ENCODE peak calls at places on chromosomes 11 and 22, in eight cellular contexts. V, Z, D, C, L, T, A and R are unnamed samples.

GRCh38 chr11:3225159-3225758 is 6.6 kb upstream of the MRGPRG start:
- DNase-seq in V (no peak), Z (peak; percentile 70), D (no peak), C (no peak), L (no peak), T (no peak), A (no peak), R (no peak)

GRCh38 chr11:68117896-68118470 is 3.2 kb downstream of the CHKA start:
- DNase-seq in V (no peak), Z (no peak), D (no peak), C (no peak), L (no peak), T (no peak), A (no peak), R (no peak)

GRCh38 chr11:46006418-46007070 is 84.1 kb downstream of the LARGE2 start:
- DNase-seq in V (peak; percentile 63), Z (no peak), D (no peak), C (peak; percentile 59), L (no peak), T (no peak), A (no peak), R (peak; percentile 66)

GRCh38 chr11:57153448-57153847 is 28.3 kb upstream of the LRRC55 start:
- DNase-seq in V (no peak), Z (no peak), D (no peak), C (no peak), L (no peak), T (no peak), A (no peak), R (no peak)

GRCh38 chr11:2262301-2263011 is 7.9 kb downstream of the ASCL2 start:
- DNase-seq in V (no peak), Z (no peak), D (no peak), C (no peak), L (no peak), T (no peak), A (no peak), R (no peak)

GRCh38 chr22:36577019-36577418 is 48.1 kb upstream of the EIF3D start:
- DNase-seq in V (peak; percentile 7), Z (no peak), D (no peak), C (peak; percentile 68), L (no peak), T (no peak), A (no peak), R (peak; percentile 79)

GRCh38 chr11:6646631-6647281 is 8.9 kb downstream of the DCHS1 start:
- DNase-seq in V (no peak), Z (peak; percentile 88), D (no peak), C (no peak), L (no peak), T (no peak), A (no peak), R (no peak)

GRCh38 chr22:37254206-37254866 is 10.3 kb upstream of the RAC2 start:
- DNase-seq in V (no peak), Z (peak; percentile 21), D (no peak), C (no peak), L (no peak), T (no peak), A (peak; percentile 31), R (peak; percentile 29)

GRCh38 chr11:75380716-75381420 is 18.4 kb upstream of the RPS3 start:
- DNase-seq in V (no peak), Z (peak; percentile 56), D (no peak), C (no peak), L (no peak), T (no peak), A (peak; percentile 56), R (no peak)

GRCh38 chr11:35511666-35512065 is 13.8 kb downstream of the PAMR1 start:
- DNase-seq in V (no peak), Z (no peak), D (no peak), C (no peak), L (no peak), T (no peak), A (no peak), R (no peak)

GRCh38 chr11:16863382-16863781 is 124.9 kb downstream of the C11orf58 start:
- DNase-seq in V (no peak), Z (no peak), D (no peak), C (no peak), L (no peak), T (no peak), A (no peak), R (no peak)

GRCh38 chr22:45818130-45819085 is 146.8 kb downstream of the ATXN10 start:
- DNase-seq in V (no peak), Z (no peak), D (no peak), C (no peak), L (no peak), T (no peak), A (no peak), R (no peak)

GRCh38 chr11:105937331-105937730 is 84.7 kb downstream of the MSANTD4 start:
- DNase-seq in V (peak; percentile 23), Z (no peak), D (no peak), C (peak; percentile 17), L (no peak), T (no peak), A (no peak), R (peak; percentile 38)

GRCh38 chr11:19736831-19737230 is 24.2 kb downstream of the NAV2 start:
- DNase-seq in V (no peak), Z (no peak), D (no peak), C (no peak), L (no peak), T (no peak), A (no peak), R (no peak)

GRCh38 chr11:41010361-41011050 is 448.9 kb downstream of the LRRC4C start:
- DNase-seq in V (no peak), Z (no peak), D (no peak), C (no peak), L (no peak), T (no peak), A (no peak), R (no peak)

GRCh38 chr22:30920407-30920806 is 48.2 kb downstream of the MORC2 start:
- DNase-seq in V (peak; percentile 32), Z (peak; percentile 92), D (peak; percentile 72), C (peak; percentile 12), L (no peak), T (peak; percentile 79), A (peak; percentile 85), R (peak; percentile 26)

GRCh38 chr22:30178180-30179126 is 68.1 kb downstream of the LIF start:
- DNase-seq in V (peak; percentile 18), Z (no peak), D (no peak), C (no peak), L (no peak), T (no peak), A (no peak), R (no peak)

GRCh38 chr11:116062526-116063171 is 558.4 kb upstream of the CADM1 start:
- DNase-seq in V (no peak), Z (no peak), D (no peak), C (no peak), L (no peak), T (no peak), A (no peak), R (no peak)

GRCh38 chr11:110759972-110760381 is 47.7 kb upstream of the ARHGAP20 start:
- DNase-seq in V (no peak), Z (no peak), D (no peak), C (no peak), L (no peak), T (no peak), A (no peak), R (no peak)
- H3K4me3 ChIP-seq in V (no peak overlapping the region), Z (no peak overlapping the region), D (no peak overlapping the region), C (no peak overlapping the region), L (no peak overlapping the region), T (no peak overlapping the region), A (no peak overlapping the region), R (no peak overlapping the region)

DNA sequence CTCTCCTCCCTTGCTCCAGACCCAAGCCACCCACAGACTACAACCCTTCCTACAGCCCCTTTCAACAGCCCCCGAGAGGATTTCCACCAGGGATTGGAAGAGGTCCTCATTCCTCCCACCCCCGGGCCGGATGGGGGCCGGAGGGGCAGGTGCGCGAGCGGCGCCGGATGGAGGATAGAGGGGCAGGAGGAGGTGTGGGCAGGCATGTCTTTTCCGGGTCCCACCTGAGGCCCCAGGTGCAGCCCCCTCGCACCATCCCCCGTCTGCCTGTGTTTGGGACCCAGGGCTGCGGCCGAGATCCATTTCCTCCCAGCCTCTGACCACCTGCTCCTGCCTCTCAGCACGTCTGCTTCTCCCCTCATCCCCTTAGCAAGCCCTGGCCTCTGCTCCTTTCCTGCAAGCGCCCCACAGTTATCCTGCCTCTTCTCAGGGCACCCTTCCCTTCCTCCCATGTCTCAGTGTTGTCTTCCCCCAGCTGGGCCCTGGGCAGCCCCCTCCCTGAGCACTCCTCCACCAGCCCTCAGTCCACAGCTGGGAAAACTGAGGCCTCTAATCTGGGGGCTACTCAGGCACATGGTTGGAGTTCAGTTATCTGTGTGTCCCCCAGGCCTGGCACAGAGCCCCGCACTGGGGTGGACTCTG is 19.3 kb upstream of the CBX7 start:
- DNase-seq in V (no peak), Z (peak; percentile 78), D (peak; percentile 35), C (no peak), L (no peak), T (no peak), A (no peak), R (no peak)
- H3K27ac ChIP-seq in V (no peak overlapping the region), Z (peak overlapping the region; percentile 37), D (no peak overlapping the region), C (peak overlapping the region; percentile 87), L (no peak overlapping the region), T (peak overlapping the region; percentile 48), A (no peak overlapping the region), R (no peak overlapping the region)

DNA sequence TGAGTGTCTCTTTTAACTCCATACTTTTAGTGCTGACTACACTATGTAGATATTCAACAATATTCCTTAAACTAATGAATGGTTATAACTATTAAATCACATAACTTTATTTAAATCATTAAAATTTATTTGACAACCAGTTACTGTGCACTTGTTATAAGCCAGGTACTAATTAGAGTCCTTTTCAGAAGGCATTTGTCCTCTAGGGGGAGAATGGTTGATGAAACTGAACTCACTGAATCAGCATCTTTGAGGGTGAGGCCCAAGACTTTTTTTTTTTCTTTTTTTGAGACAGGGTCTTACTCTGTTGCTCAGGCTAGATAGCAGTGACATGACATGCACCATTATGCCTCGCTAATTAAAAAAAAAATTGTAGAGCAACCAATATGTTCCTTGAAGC is 515.6 kb upstream of the CCDC90B start:
- DNase-seq in V (no peak), Z (no peak), D (no peak), C (no peak), L (no peak), T (no peak), A (no peak), R (no peak)
- TF ChIP-seq CTCF in V (no peak), Z (no peak), D (no peak), C (peak; percentile 35), L (no peak), T (no peak), A (no peak), R (no peak)

GRCh38 chr22:40077646-40078016 is 82.9 kb downstream of the FAM83F start:
- DNase-seq in V (no peak), Z (no peak), D (no peak), C (no peak), L (no peak), T (no peak), A (no peak), R (no peak)

GRCh38 chr22:40071720-40072119 is 77.0 kb downstream of the FAM83F start:
- DNase-seq in V (no peak), Z (no peak), D (no peak), C (no peak), L (no peak), T (no peak), A (no peak), R (no peak)

GRCh38 chr22:40081662-40082061 is 86.9 kb downstream of the FAM83F start:
- DNase-seq in V (no peak), Z (no peak), D (no peak), C (no peak), L (no peak), T (no peak), A (no peak), R (no peak)

GRCh38 chr22:40082184-40082583 is 87.4 kb downstream of the FAM83F start:
- DNase-seq in V (no peak), Z (no peak), D (no peak), C (no peak), L (no peak), T (no peak), A (no peak), R (no peak)

GRCh38 chr22:40076702-40077645 is 82.2 kb downstream of the FAM83F start:
- DNase-seq in V (no peak), Z (no peak), D (no peak), C (no peak), L (no peak), T (no peak), A (no peak), R (peak; percentile 4)
- H3K4me3 ChIP-seq in V (no peak overlapping the region), Z (no peak overlapping the region), D (no peak overlapping the region), C (no peak overlapping the region), L (no peak overlapping the region), T (no peak overlapping the region), A (no peak overlapping the region), R (no peak overlapping the region)